ENCODE peak calls at places on chromosomes 16 and 17, in four cellular contexts. M is A549, W is SK-N-SH, E is K562. L is an unnamed sample. For H3K4me1, the result is how much of the 10 kb centered on the place peaks cover.

GRCh38 chr17:34235389-34236028 is 19.6 kb upstream of the CCL2 start:
- DNase-seq in M (no peak), E (no peak), W (no peak), L (no peak)

GRCh38 chr17:7019839-7020519 is 2.9 kb upstream of the BCL6B start:
- DNase-seq in M (peak), E (no peak), W (peak), L (no peak)

GRCh38 chr16:22188595-22189442 is 17.3 kb upstream of the EEF2K start:
- DNase-seq in W (peak), M (peak), E (peak), L (peak)

GRCh38 chr16:49681449-49681848 is 174.5 kb downstream of the ZNF423 start:
- DNase-seq in E (no peak), W (no peak), M (no peak), L (no peak)

GRCh38 chr16:86768999-86769398 is 190.7 kb downstream of the FOXL1 start:
- DNase-seq in E (no peak), W (no peak), M (no peak), L (peak)

GRCh38 chr16:12639044-12639443 is 164.6 kb downstream of the CPPED1 start:
- DNase-seq in E (peak), M (no peak), W (no peak), L (no peak)

GRCh38 chr17:58232707-58233156 is 5.7 kb upstream of the LPO start:
- DNase-seq in E (peak), M (no peak), W (no peak), L (peak)

GRCh38 chr16:10535461-10535860 is 44.9 kb downstream of the EMP2 start:
- DNase-seq in E (no peak), M (no peak), W (no peak), L (no peak)

GRCh38 chr17:83203073-83203471 is 123.7 kb downstream of the METRNL start:
- DNase-seq in E (no peak), M (no peak), W (no peak), L (no peak)

GRCh38 chr17:43871947-43872690 is 25.1 kb downstream of the CD300LG start:
- DNase-seq in M (no peak), E (no peak), W (no peak), L (no peak)

GRCh38 chr17:58284613-58285421 is 4.1 kb upstream of the MPO start:
- DNase-seq in M (no peak), W (no peak), E (no peak), L (no peak)

GRCh38 chr16:59859606-59860402 is 1125.7 kb upstream of the GOT2 start:
- DNase-seq in E (no peak), W (no peak), M (no peak), L (no peak)

GRCh38 chr17:41692722-41693521 is 4.2 kb downstream of the EIF1 start:
- DNase-seq in M (no peak), E (no peak), W (no peak), L (no peak)

GRCh38 chr17:27477050-27477647 is 20.9 kb downstream of the KSR1 start:
- DNase-seq in W (no peak), E (no peak), M (no peak), L (peak)

GRCh38 chr16:70804153-70804728 is 3.3 kb upstream of the VAC14 start:
- DNase-seq in M (no peak), W (no peak), E (no peak), L (no peak)

GRCh38 chr16:89365044-89365467 is 125.3 kb downstream of the ANKRD11 start:
- DNase-seq in W (peak), M (no peak), E (no peak), L (no peak)

GRCh38 chr17:15255713-15256454 is 9.2 kb downstream of the PMP22 start:
- DNase-seq in W (no peak), E (no peak), M (no peak), L (no peak)

GRCh38 chr16:53881371-53881770 is 177.4 kb downstream of the FTO start:
- DNase-seq in M (peak), W (no peak), E (no peak), L (no peak)

GRCh38 chr17:44779211-44780025 is 20.6 kb downstream of the ADAM11 start:
- DNase-seq in M (peak), W (peak), E (peak), L (peak)

GRCh38 chr17:53722407-53722806 is 100.3 kb upstream of the KIF2B start:
- DNase-seq in W (no peak), E (no peak), M (peak), L (no peak)

GRCh38 chr17:17919169-17920107 is 52.8 kb downstream of the TOM1L2 start:
- DNase-seq in W (peak), M (peak), E (peak), L (peak)

GRCh38 chr17:81419333-81419885 is 24.2 kb downstream of the BAHCC1 start:
- DNase-seq in E (peak), W (peak), M (peak), L (no peak)

GRCh38 chr16:90077757-90078593 is 844 bp upstream of the PRDM7 start:
- DNase-seq in M (peak), W (peak), E (peak), L (no peak)

GRCh38 chr17:67784364-67785121 is 40.8 kb upstream of the BPTF start:
- DNase-seq in M (no peak), E (peak), W (no peak), L (no peak)

GRCh38 chr16:87971933-87972332 is 20.7 kb downstream of the BANP start:
- DNase-seq in E (no peak), W (no peak), M (no peak), L (no peak)

GRCh38 chr17:79838541-79839274 is 532 bp downstream of the CBX4 start:
- DNase-seq in W (peak), E (peak), M (peak), L (no peak)

GRCh38 chr17:66990047-66990446 is 25.5 kb downstream of the CACNG4 start:
- DNase-seq in W (no peak), E (no peak), M (no peak), L (no peak)

GRCh38 chr17:27533874-27534815 is 77.9 kb downstream of the KSR1 start:
- DNase-seq in W (no peak), M (no peak), E (no peak), L (no peak)

GRCh38 chr17:46818319-46818928 is at the start of gene WNT3:
- DNase-seq in W (peak), M (no peak), E (peak), L (no peak)

GRCh38 chr17:48614904-48615211 is 234 bp downstream of the HOXB8 start:
- DNase-seq in W (no peak), M (no peak), E (no peak), L (no peak)
- H3K4me1 ChIP-seq in W (under half), M (under half), E (half or more), L (under half)

GRCh38 chr16:31130899-31131298 is 4.6 kb downstream of the PRSS8 start:
- DNase-seq in W (no peak), M (no peak), E (no peak), L (no peak)

GRCh38 chr16:31130336-31130812 is 5.2 kb downstream of the PRSS8 start:
- DNase-seq in M (no peak), E (no peak), W (no peak), L (no peak)

GRCh38 chr16:31127182-31127581 is 8.3 kb downstream of the PRSS8 start:
- DNase-seq in W (no peak), E (no peak), M (no peak), L (no peak)

GRCh38 chr16:31129568-31130335 is 5.8 kb downstream of the PRSS8 start:
- DNase-seq in W (no peak), M (no peak), E (no peak), L (no peak)

GRCh38 chr16:31128711-31129567 is 6.6 kb downstream of the PRSS8 start:
- DNase-seq in W (no peak), E (peak), M (no peak), L (no peak)
- TF ChIP-seq SMC3 in W (no peak), E (no peak), M (no peak), L (no peak)

DNA sequence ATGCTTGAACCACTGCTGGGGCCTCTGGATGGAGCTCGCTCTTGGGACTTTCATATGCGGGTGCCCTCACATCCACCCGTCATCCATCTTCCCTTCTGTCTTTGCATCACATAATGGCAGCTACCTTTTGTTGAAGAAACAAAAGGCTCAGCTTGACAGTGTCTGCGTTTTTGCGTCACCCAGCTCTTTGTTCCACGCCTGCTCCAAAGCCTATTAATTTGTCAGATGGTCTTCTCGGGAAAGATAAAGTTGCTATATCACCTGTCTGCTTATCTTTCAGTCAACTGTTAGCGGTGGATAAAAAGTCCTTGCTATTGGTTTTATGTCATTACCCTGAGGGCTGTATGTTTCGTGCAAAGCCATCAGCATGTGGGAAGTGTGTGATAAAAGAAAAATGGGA is 18.1 kb upstream of the BCO1 start:
- DNase-seq in M (no peak), E (no peak), W (no peak), L (no peak)
- TF ChIP-seq EP300 in M (no peak), E (peak), W (no peak), L (no peak)

DNA sequence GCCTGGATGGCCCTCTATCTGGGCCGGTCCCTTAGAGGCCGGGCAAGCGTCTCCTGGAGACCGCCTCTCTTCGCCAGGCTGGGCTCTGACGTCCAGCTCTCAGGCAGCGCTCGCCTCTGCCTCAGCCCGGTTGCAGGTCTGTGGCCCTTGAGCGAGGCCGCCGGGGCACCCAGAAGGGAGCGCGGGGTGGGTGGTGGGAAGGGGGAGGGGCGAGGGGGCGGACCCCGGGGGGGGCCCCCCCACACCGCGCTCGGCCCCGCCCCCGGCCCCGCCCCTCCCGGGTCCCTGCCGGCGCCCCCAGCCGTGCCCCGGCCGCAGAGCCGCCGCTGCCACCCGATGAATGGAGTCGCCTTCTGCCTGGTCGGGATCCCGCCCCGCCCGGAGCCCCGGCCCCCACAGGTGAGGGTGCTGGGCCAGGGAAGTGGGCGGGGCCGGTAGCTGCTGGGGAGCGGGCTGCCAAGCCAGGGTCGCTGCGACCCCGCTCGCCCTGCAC is at the start of gene ARHGAP23:
- DNase-seq in M (peak), E (peak), W (peak), L (no peak)
- H3K4me1 ChIP-seq in M (under half), E (under half), W (under half), L (under half)

GRCh38 chr17:35744830-35745229 is 8.2 kb downstream of the GAS2L2 start:
- DNase-seq in M (no peak), E (no peak), W (peak), L (no peak)

GRCh38 chr17:35742496-35742895 is 10.5 kb downstream of the GAS2L2 start:
- DNase-seq in E (no peak), W (no peak), M (no peak), L (no peak)

GRCh38 chr17:35742896-35743477 is 10.1 kb downstream of the GAS2L2 start:
- DNase-seq in M (no peak), E (no peak), W (peak), L (no peak)

GRCh38 chr17:35745246-35745645 is 7.8 kb downstream of the GAS2L2 start:
- DNase-seq in M (no peak), W (peak), E (no peak), L (no peak)

DNA sequence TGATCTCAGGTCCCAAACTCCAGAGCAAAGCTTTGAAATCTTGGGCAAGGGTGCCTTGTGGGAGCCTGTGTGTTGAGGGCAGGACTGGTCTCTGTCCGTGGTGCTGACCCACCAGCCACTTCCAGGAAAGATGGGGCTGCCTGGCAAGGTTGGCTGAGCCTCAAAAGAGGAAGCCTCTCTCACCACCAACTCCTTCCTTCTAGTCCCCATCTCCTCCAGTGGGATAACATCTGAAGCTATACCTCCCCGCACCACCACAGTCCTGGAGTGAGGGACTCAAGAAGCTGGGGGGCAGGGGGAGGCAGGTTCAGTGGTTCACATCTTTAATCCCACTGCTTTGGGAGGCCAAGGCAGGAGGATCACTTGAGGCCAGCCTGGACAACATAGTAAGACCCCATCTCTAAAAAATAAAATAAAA is 9.1 kb downstream of the GAS2L2 start:
- DNase-seq in E (peak), W (peak), M (no peak), L (no peak)
- TF ChIP-seq SMC3 in E (no peak), W (no peak), M (no peak), L (no peak)

L was measured in GM12878.